ENCODE peak calls at places on chromosomes 1 and 21, in four cellular contexts. E, C, T and H are unnamed samples.

GRCh38 chr1:23548704-23549143 is 10.6 kb downstream of the ID3 start:
- DNase-seq in E (no peak), C (no peak), T (no peak), H (no peak)

GRCh38 chr21:14074177-14074576 is 136.6 kb downstream of the LIPI start:
- DNase-seq in E (no peak), C (no peak), T (no peak), H (no peak)

GRCh38 chr21:25647632-25648031 is 8.6 kb downstream of the JAM2 start:
- DNase-seq in E (no peak), C (no peak), T (no peak), H (no peak)

GRCh38 chr21:46253610-46254124 is 25.1 kb upstream of the LSS start:
- DNase-seq in E (peak; percentile 53), C (peak; percentile 77), T (no peak), H (peak; percentile 65)

GRCh38 chr1:1063945-1064831 is 9.9 kb downstream of the RNF223 start:
- DNase-seq in E (peak; percentile 66), C (peak; percentile 96), T (peak; percentile 86), H (peak; percentile 85)

GRCh38 chr1:179228783-179229213 is 679 bp downstream of the ABL2 start:
- DNase-seq in E (peak; percentile 9), C (peak; percentile 74), T (no peak), H (peak; percentile 66)

GRCh38 chr1:47948126-47948525 is 49.1 kb downstream of the TRABD2B start:
- DNase-seq in E (no peak), C (no peak), T (no peak), H (no peak)

GRCh38 chr1:100785399-100786082 is 66.0 kb downstream of the VCAM1 start:
- DNase-seq in E (no peak), C (no peak), T (no peak), H (no peak)

GRCh38 chr1:155236451-155236850 is 18.8 kb downstream of the ENTREP3 start:
- DNase-seq in E (no peak), C (no peak), T (no peak), H (no peak)

GRCh38 chr1:30787856-30788495 is 30.4 kb upstream of the LAPTM5 start:
- DNase-seq in E (no peak), C (no peak), T (no peak), H (no peak)